ENCODE peak calls at places on chromosomes 1 and 21, in nine cellular contexts. M is heart right ventricle, J is transverse colon, L is mucosa of descending colon, O is H9, S is A549, Z is gastrocnemius medialis, C is adrenal gland, Q is tibial artery. G is an unnamed sample. For H3K4me1, the result is how much of the 10 kb centered on the place peaks cover.

GRCh38 chr21:29678616-29679015 is 261.2 kb downstream of the GRIK1 start:
- DNase-seq in M (no peak), J (no peak), L (no peak), O (no peak), S (no peak), Z (no peak), C (no peak), Q (no peak), G (no peak)

GRCh38 chr1:245788269-245788668 is 633.5 kb downstream of the KIF26B start:
- DNase-seq in M (no peak), J (no peak), L (no peak), O (no peak), S (no peak), Z (no peak), C (no peak), Q (no peak), G (no peak)

GRCh38 chr1:109906839-109907180 is 3.8 kb upstream of the CSF1 start:
- DNase-seq in M (no peak), J (no peak), L (no peak), O (no peak), S (no peak), Z (no peak), C (no peak), Q (no peak), G (no peak)

GRCh38 chr1:33454646-33455282 is 17.7 kb upstream of the ZSCAN20 start:
- DNase-seq in M (no peak), J (no peak), L (no peak), O (no peak), S (no peak), Z (no peak), C (no peak), Q (no peak), G (no peak)

GRCh38 chr1:17475729-17476128 is 36.3 kb upstream of the RCC2 start:
- DNase-seq in M (peak), J (no peak), L (no peak), O (peak), S (peak), Z (no peak), C (peak), Q (no peak), G (no peak)

GRCh38 chr21:43364851-43365424 is 62.0 kb downstream of the SIK1 start:
- DNase-seq in M (no peak), J (no peak), L (no peak), O (no peak), S (no peak), Z (no peak), C (no peak), Q (no peak), G (no peak)

GRCh38 chr1:147618077-147618569 is 52.2 kb downstream of the ACP6 start:
- DNase-seq in M (no peak), J (no peak), L (no peak), O (no peak), S (no peak), Z (no peak), C (no peak), Q (no peak), G (no peak)

GRCh38 chr1:157399984-157400382 is 152.3 kb downstream of the FCRL5 start:
- DNase-seq in M (no peak), J (no peak), L (no peak), O (no peak), S (peak), Z (no peak), C (no peak), Q (no peak), G (no peak)

GRCh38 chr1:180156201-180156600 is 1.5 kb downstream of the QSOX1 start:
- DNase-seq in M (no peak), J (no peak), L (no peak), O (no peak), S (no peak), Z (no peak), C (no peak), Q (no peak), G (no peak)

GRCh38 chr1:243938146-243938676 is 88.2 kb upstream of the AKT3 start:
- DNase-seq in M (no peak), J (no peak), L (no peak), O (no peak), S (no peak), Z (no peak), C (no peak), Q (no peak), G (no peak)

GRCh38 chr1:243930822-243931671 is 81.0 kb upstream of the AKT3 start:
- DNase-seq in M (no peak), J (no peak), L (no peak), O (peak), S (no peak), Z (no peak), C (no peak), Q (no peak), G (no peak)

GRCh38 chr1:243939167-243939848 is 89.3 kb upstream of the AKT3 start:
- DNase-seq in M (no peak), J (no peak), L (no peak), O (no peak), S (peak), Z (no peak), C (no peak), Q (no peak), G (no peak)

GRCh38 chr1:243931957-243932356 is 81.9 kb upstream of the AKT3 start:
- DNase-seq in M (no peak), J (no peak), L (no peak), O (no peak), S (no peak), Z (no peak), C (no peak), Q (no peak), G (no peak)

GRCh38 chr1:243933495-243933894 is 83.5 kb upstream of the AKT3 start:
- DNase-seq in M (no peak), J (no peak), L (no peak), O (no peak), S (no peak), Z (no peak), C (no peak), Q (no peak), G (no peak)
- H3K4me1 ChIP-seq in M (under half), J (under half), L (under half), O (under half), S (under half), Z (under half), C (under half), Q (under half), G (under half)

DNA sequence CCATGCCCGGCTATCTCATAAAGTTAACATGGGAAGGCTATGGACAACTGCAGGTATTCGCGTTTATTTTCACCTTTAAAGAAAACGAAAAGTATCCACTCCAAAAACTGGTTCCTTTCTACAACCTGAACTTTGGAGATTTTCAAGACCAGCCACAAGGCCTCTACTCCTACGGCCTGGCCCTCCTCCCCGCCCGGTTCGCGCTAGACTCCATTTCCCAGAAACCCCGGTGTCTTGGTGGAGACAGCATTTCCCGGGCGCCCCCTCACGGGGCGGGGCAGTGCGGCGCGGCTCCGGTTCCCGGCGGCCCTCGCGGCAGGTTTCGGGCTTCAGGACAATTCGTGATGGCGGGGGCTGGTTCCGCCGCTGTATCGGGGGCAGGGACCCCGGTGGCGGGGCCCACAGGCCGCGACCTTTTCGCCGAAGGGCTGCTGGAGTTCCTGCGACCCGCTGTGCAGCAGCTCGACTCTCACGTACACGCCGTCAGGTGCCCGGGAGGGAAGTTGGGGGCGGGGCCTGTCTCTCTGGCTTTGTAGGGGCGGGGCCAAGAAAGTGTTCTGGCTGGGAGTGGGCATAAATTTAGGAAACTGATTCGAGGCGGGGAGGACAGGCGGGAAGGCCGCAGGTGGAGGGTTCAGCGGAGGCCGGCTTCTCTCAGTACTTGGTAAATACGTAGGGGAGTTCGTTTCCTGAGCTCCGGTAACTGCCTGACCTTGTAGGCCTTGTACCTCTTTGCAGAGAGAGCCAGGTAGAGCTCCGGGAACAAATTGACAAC is at the start of gene SNAPIN:
- DNase-seq in M (peak), J (peak), L (peak), O (peak), S (peak), Z (peak), C (peak), Q (peak), G (peak)
- TF ChIP-seq CTCF in M (peak), J (no peak), L (peak), O (no peak), S (no peak), Z (peak), C (no peak), Q (peak), G (no peak)

GRCh38 chr1:159920202-159920601 is 5.1 kb downstream of the TAGLN2 start:
- DNase-seq in M (no peak), J (no peak), L (peak), O (no peak), S (no peak), Z (no peak), C (no peak), Q (no peak), G (no peak)
- H3K4me1 ChIP-seq in M (half or more), J (under half), L (under half), O (under half), S (half or more), Z (under half), C (under half), Q (half or more), G (under half)

GRCh38 chr21:45820171-45821091 is 161.1 kb upstream of the COL6A1 start:
- DNase-seq in M (peak), J (peak), L (peak), O (peak), S (peak), Z (peak), C (peak), Q (no peak), G (peak)
- TF ChIP-seq CTCF in M (peak), J (peak), L (peak), O (peak), S (peak), Z (peak), C (peak), Q (peak), G (peak)

G was measured in psoas muscle.